ENCODE peak calls at places on chromosomes 12 and 14, in ten cellular contexts. P, B, G, J, Z, N, R, W, T and Q are unnamed samples.

GRCh38 chr14:101462726-101463565 is 98.3 kb upstream of the DIO3 start:
- DNase-seq in P (no peak), B (no peak), G (no peak), J (no peak), Z (no peak), N (no peak), R (no peak), W (no peak), T (no peak), Q (no peak)

GRCh38 chr12:5827591-5827990 is 117.5 kb downstream of the ANO2 start:
- DNase-seq in P (no peak), B (no peak), G (no peak), J (no peak), Z (no peak), N (no peak), R (no peak), W (no peak), T (no peak), Q (no peak)

GRCh38 chr12:55847603-55848329 is 5.0 kb upstream of the MMP19 start:
- DNase-seq in P (no peak), B (no peak), G (no peak), J (peak), Z (peak), N (no peak), R (no peak), W (no peak), T (no peak), Q (no peak)

GRCh38 chr12:46266869-46267617 is 1.8 kb downstream of the SLC38A1 start:
- DNase-seq in P (peak), B (peak), G (peak), J (peak), Z (peak), N (peak), R (peak), W (peak), T (peak), Q (peak)

GRCh38 chr12:78101946-78102635 is 271.4 kb downstream of the NAV3 start:
- DNase-seq in P (no peak), B (no peak), G (no peak), J (no peak), Z (peak), N (no peak), R (no peak), W (no peak), T (no peak), Q (no peak)

GRCh38 chr14:34583525-34583924 is 44.0 kb upstream of the EAPP start:
- DNase-seq in P (no peak), B (no peak), G (no peak), J (no peak), Z (no peak), N (no peak), R (no peak), W (no peak), T (no peak), Q (no peak)

GRCh38 chr12:913919-914718 is 35.4 kb downstream of the RAD52 start:
- DNase-seq in P (no peak), B (no peak), G (no peak), J (no peak), Z (peak), N (no peak), R (no peak), W (no peak), T (no peak), Q (no peak)

GRCh38 chr12:28759334-28759733 is 389.7 kb upstream of the FAR2 start:
- DNase-seq in P (peak), B (no peak), G (no peak), J (no peak), Z (no peak), N (no peak), R (no peak), W (no peak), T (no peak), Q (no peak)

GRCh38 chr12:33439587-33440011 is at the start of gene SYT10:
- DNase-seq in P (no peak), B (no peak), G (peak), J (no peak), Z (no peak), N (no peak), R (no peak), W (no peak), T (no peak), Q (peak)

GRCh38 chr14:52609445-52610044 is 56.9 kb downstream of the GPR137C start:
- DNase-seq in P (no peak), B (no peak), G (no peak), J (no peak), Z (no peak), N (no peak), R (no peak), W (no peak), T (no peak), Q (no peak)

GRCh38 chr14:96095581-96096476 is 56.7 kb downstream of the C14orf132 start:
- DNase-seq in P (peak), B (no peak), G (peak), J (no peak), Z (peak), N (peak), R (no peak), W (no peak), T (no peak), Q (peak)

GRCh38 chr14:103199141-103199540 is 75.9 kb downstream of the TNFAIP2 start:
- DNase-seq in P (no peak), B (no peak), G (no peak), J (no peak), Z (no peak), N (no peak), R (no peak), W (no peak), T (no peak), Q (no peak)

GRCh38 chr12:116924558-116925453 is 14.1 kb downstream of the FBXW8 start:
- DNase-seq in P (no peak), B (peak), G (no peak), J (no peak), Z (peak), N (no peak), R (peak), W (no peak), T (peak), Q (no peak)

GRCh38 chr14:85063747-85064146 is 466.2 kb upstream of the FLRT2 start:
- DNase-seq in P (no peak), B (no peak), G (no peak), J (no peak), Z (no peak), N (peak), R (no peak), W (no peak), T (no peak), Q (no peak)

GRCh38 chr14:92686763-92687427 is 61.5 kb downstream of the LGMN start:
- DNase-seq in P (peak), B (no peak), G (peak), J (peak), Z (peak), N (peak), R (peak), W (no peak), T (peak), Q (peak)

GRCh38 chr12:20757-21156 is 45.8 kb upstream of the IQSEC3 start:
- DNase-seq in P (no peak), B (no peak), G (no peak), J (no peak), Z (no peak), N (no peak), R (no peak), W (no peak), T (no peak), Q (no peak)

GRCh38 chr14:67485501-67486095 is 2.9 kb downstream of the TMEM229B start:
- DNase-seq in P (no peak), B (no peak), G (no peak), J (no peak), Z (no peak), N (no peak), R (no peak), W (no peak), T (no peak), Q (no peak)

GRCh38 chr14:93965287-93965821 is 11.0 kb downstream of the ASB2 start:
- DNase-seq in P (peak), B (no peak), G (no peak), J (no peak), Z (peak), N (no peak), R (no peak), W (no peak), T (no peak), Q (no peak)

GRCh38 chr14:33716921-33717320 is 234.0 kb downstream of the EGLN3 start:
- DNase-seq in P (no peak), B (no peak), G (no peak), J (no peak), Z (no peak), N (no peak), R (no peak), W (no peak), T (no peak), Q (no peak)